ENCODE peak calls at places on chromosomes 5 and 9, in seven cellular contexts. One of them, this sample, is unnamed.

GRCh38 chr9:133058550-133059320 is 3.0 kb upstream of the CEL start:
- DNase-seq in lung: no peak
- DNase-seq in RWPE1: no peak
- DNase-seq in natural killer cell: no peak
- DNase-seq in HL-60: peak; percentile 65
- DNase-seq in astrocyte of the spinal cord: no peak
- DNase-seq in heart right ventricle: no peak
- DNase-seq in this sample: no peak

GRCh38 chr5:80127037-80127642 is 92.0 kb downstream of the THBS4 start:
- DNase-seq in natural killer cell: no peak
- DNase-seq in astrocyte of the spinal cord: no peak
- DNase-seq in lung: no peak
- DNase-seq in HL-60: peak; percentile 66
- DNase-seq in heart right ventricle: no peak
- DNase-seq in RWPE1: no peak
- DNase-seq in this sample: no peak

GRCh38 chr5:54764691-54765090 is 220.7 kb downstream of the ESM1 start:
- DNase-seq in heart right ventricle: no peak
- DNase-seq in astrocyte of the spinal cord: no peak
- DNase-seq in natural killer cell: no peak
- DNase-seq in lung: no peak
- DNase-seq in HL-60: no peak
- DNase-seq in RWPE1: no peak
- DNase-seq in this sample: no peak

GRCh38 chr9:110546411-110546871 is 33.1 kb downstream of the SVEP1 start:
- DNase-seq in heart right ventricle: peak; percentile 58
- DNase-seq in RWPE1: no peak
- DNase-seq in lung: no peak
- DNase-seq in astrocyte of the spinal cord: no peak
- DNase-seq in natural killer cell: no peak
- DNase-seq in HL-60: no peak
- DNase-seq in this sample: no peak

GRCh38 chr5:154479160-154479943 is 1.3 kb upstream of the HAND1 start:
- DNase-seq in lung: no peak
- DNase-seq in RWPE1: no peak
- DNase-seq in natural killer cell: no peak
- DNase-seq in heart right ventricle: no peak
- DNase-seq in HL-60: no peak
- DNase-seq in astrocyte of the spinal cord: no peak
- DNase-seq in this sample: no peak

GRCh38 chr5:39025456-39025855 is 48.7 kb downstream of the RICTOR start:
- DNase-seq in HL-60: peak; percentile 23
- DNase-seq in natural killer cell: no peak
- DNase-seq in RWPE1: no peak
- DNase-seq in astrocyte of the spinal cord: no peak
- DNase-seq in lung: no peak
- DNase-seq in heart right ventricle: no peak
- DNase-seq in this sample: no peak

GRCh38 chr5:6867712-6868111 is 154.5 kb downstream of the TENT4A start:
- DNase-seq in RWPE1: no peak
- DNase-seq in HL-60: no peak
- DNase-seq in lung: no peak
- DNase-seq in astrocyte of the spinal cord: no peak
- DNase-seq in heart right ventricle: no peak
- DNase-seq in natural killer cell: no peak
- DNase-seq in this sample: no peak

GRCh38 chr9:6842584-6842947 is 84.8 kb downstream of the KDM4C start:
- DNase-seq in HL-60: no peak
- DNase-seq in natural killer cell: no peak
- DNase-seq in RWPE1: no peak
- DNase-seq in lung: no peak
- DNase-seq in heart right ventricle: no peak
- DNase-seq in astrocyte of the spinal cord: peak; percentile 45
- DNase-seq in this sample: no peak

GRCh38 chr5:171770153-171770552 is 15.5 kb upstream of the SMIM23 start:
- DNase-seq in astrocyte of the spinal cord: no peak
- DNase-seq in natural killer cell: no peak
- DNase-seq in HL-60: peak; percentile 67
- DNase-seq in lung: no peak
- DNase-seq in heart right ventricle: no peak
- DNase-seq in RWPE1: no peak
- DNase-seq in this sample: no peak

GRCh38 chr5:119328753-119329602 is 26.8 kb upstream of the TNFAIP8 start:
- DNase-seq in HL-60: no peak
- DNase-seq in natural killer cell: peak; percentile 48
- DNase-seq in astrocyte of the spinal cord: peak; percentile 69
- DNase-seq in RWPE1: no peak
- DNase-seq in heart right ventricle: no peak
- DNase-seq in lung: no peak
- DNase-seq in this sample: no peak

GRCh38 chr5:135106610-135107009 is 72.6 kb upstream of the PITX1 start:
- DNase-seq in heart right ventricle: no peak
- DNase-seq in astrocyte of the spinal cord: no peak
- DNase-seq in RWPE1: peak; percentile 96
- DNase-seq in natural killer cell: no peak
- DNase-seq in HL-60: no peak
- DNase-seq in lung: no peak
- DNase-seq in this sample: no peak

GRCh38 chr9:88523056-88523455 is 11.9 kb upstream of the NXNL2 start:
- DNase-seq in lung: no peak
- DNase-seq in natural killer cell: no peak
- DNase-seq in HL-60: no peak
- DNase-seq in astrocyte of the spinal cord: no peak
- DNase-seq in heart right ventricle: no peak
- DNase-seq in RWPE1: peak; percentile 50
- DNase-seq in this sample: no peak

GRCh38 chr5:142977363-142978051 is 207.3 kb downstream of the ARHGAP26 start:
- DNase-seq in lung: no peak
- DNase-seq in RWPE1: peak; percentile 81
- DNase-seq in astrocyte of the spinal cord: peak; percentile 90
- DNase-seq in natural killer cell: peak; percentile 63
- DNase-seq in HL-60: peak; percentile 87
- DNase-seq in heart right ventricle: no peak
- DNase-seq in this sample: no peak

GRCh38 chr5:125478599-125478998 is 732.2 kb upstream of the ZNF608 start:
- DNase-seq in HL-60: no peak
- DNase-seq in lung: no peak
- DNase-seq in RWPE1: no peak
- DNase-seq in astrocyte of the spinal cord: no peak
- DNase-seq in natural killer cell: no peak
- DNase-seq in heart right ventricle: no peak
- DNase-seq in this sample: no peak

GRCh38 chr5:56494300-56494704 is 261.2 kb upstream of the ANKRD55 start:
- DNase-seq in HL-60: peak; percentile 3
- DNase-seq in heart right ventricle: peak; percentile 26
- DNase-seq in natural killer cell: no peak
- DNase-seq in RWPE1: no peak
- DNase-seq in lung: no peak
- DNase-seq in astrocyte of the spinal cord: no peak
- DNase-seq in this sample: no peak

GRCh38 chr5:157312492-157312891 is 46.6 kb downstream of the CYFIP2 start:
- DNase-seq in heart right ventricle: no peak
- DNase-seq in natural killer cell: peak; percentile 50
- DNase-seq in lung: peak; percentile 35
- DNase-seq in RWPE1: peak; percentile 88
- DNase-seq in HL-60: peak; percentile 45
- DNase-seq in astrocyte of the spinal cord: peak; percentile 67
- DNase-seq in this sample: no peak

GRCh38 chr9:128733256-128733655 is 9.3 kb upstream of the ZDHHC12 start:
- DNase-seq in astrocyte of the spinal cord: peak; percentile 87
- DNase-seq in HL-60: peak; percentile 91
- DNase-seq in heart right ventricle: peak; percentile 57
- DNase-seq in natural killer cell: no peak
- DNase-seq in RWPE1: peak; percentile 77
- DNase-seq in lung: peak; percentile 74
- DNase-seq in this sample: no peak

GRCh38 chr9:77215874-77216273 is 38.5 kb downstream of the VPS13A start:
- DNase-seq in lung: no peak
- DNase-seq in RWPE1: no peak
- DNase-seq in HL-60: no peak
- DNase-seq in astrocyte of the spinal cord: peak; percentile 19
- DNase-seq in natural killer cell: no peak
- DNase-seq in heart right ventricle: no peak
- DNase-seq in this sample: no peak

GRCh38 chr5:67842806-67843205 is 372.8 kb upstream of the PIK3R1 start:
- DNase-seq in natural killer cell: no peak
- DNase-seq in RWPE1: peak; percentile 46
- DNase-seq in astrocyte of the spinal cord: peak; percentile 19
- DNase-seq in HL-60: no peak
- DNase-seq in heart right ventricle: no peak
- DNase-seq in lung: no peak
- DNase-seq in this sample: no peak

DNA sequence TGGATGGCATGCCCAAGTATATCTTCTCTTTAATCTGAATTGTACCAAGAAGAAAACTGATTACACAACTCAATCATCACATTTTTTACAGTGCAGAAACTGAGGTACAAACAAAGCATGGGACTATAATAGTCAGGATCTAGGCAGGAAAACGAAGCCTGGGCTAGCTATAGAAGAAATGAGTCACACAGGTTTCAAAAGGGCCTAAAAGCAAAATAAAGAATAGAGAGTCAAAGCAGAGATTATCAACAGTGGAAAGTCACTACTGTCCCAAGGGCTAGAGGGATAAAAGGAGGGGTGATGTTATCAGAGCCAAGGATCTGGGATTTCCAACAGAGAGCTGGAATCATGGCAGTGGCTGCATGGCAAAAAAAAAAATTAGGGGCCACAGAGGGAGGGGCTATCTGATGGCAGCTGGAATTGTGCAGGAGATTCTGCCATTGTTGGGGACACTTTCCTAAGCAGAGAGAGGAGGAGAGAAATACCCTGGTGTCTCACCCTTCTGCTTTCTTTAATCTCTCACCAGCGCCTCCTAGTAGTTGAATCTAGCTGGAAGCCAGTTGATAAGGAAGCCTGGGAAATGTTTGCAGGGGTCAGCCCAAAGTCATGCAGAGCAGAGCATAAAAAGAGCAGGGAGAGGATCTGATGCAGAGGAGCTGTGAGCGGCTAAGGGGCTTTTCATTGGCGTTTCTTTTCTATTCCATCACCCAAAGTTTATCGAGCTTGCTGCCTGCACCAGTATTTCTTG is 343.2 kb downstream of the ACTL7B start:
- DNase-seq in natural killer cell: no peak
- DNase-seq in lung: no peak
- DNase-seq in astrocyte of the spinal cord: no peak
- DNase-seq in heart right ventricle: no peak
- DNase-seq in RWPE1: no peak
- DNase-seq in HL-60: no peak
- DNase-seq in this sample: no peak
- TF ChIP-seq CTCF in natural killer cell: no peak
- TF ChIP-seq CTCF in lung: no peak
- TF ChIP-seq CTCF in astrocyte of the spinal cord: no peak
- TF ChIP-seq CTCF in heart right ventricle: no peak
- TF ChIP-seq CTCF in RWPE1: no peak
- TF ChIP-seq CTCF in HL-60: no peak
- TF ChIP-seq CTCF in this sample: no peak

GRCh38 chr5:100898504-100899346 is 4.4 kb downstream of the ST8SIA4 start:
- DNase-seq in natural killer cell: no peak
- DNase-seq in HL-60: no peak
- DNase-seq in RWPE1: no peak
- DNase-seq in lung: no peak
- DNase-seq in heart right ventricle: no peak
- DNase-seq in astrocyte of the spinal cord: no peak
- DNase-seq in this sample: no peak

GRCh38 chr5:100901851-100902341 is 1.2 kb downstream of the ST8SIA4 start:
- DNase-seq in heart right ventricle: peak; percentile 66
- DNase-seq in astrocyte of the spinal cord: peak; percentile 52
- DNase-seq in RWPE1: no peak
- DNase-seq in natural killer cell: peak; percentile 57
- DNase-seq in HL-60: peak; percentile 83
- DNase-seq in lung: peak; percentile 54
- DNase-seq in this sample: no peak

GRCh38 chr5:100899675-100900074 is 3.4 kb downstream of the ST8SIA4 start:
- DNase-seq in RWPE1: no peak
- DNase-seq in HL-60: no peak
- DNase-seq in lung: no peak
- DNase-seq in heart right ventricle: no peak
- DNase-seq in natural killer cell: no peak
- DNase-seq in astrocyte of the spinal cord: no peak
- DNase-seq in this sample: no peak

GRCh38 chr5:100900796-100901731 is 2.0 kb downstream of the ST8SIA4 start:
- DNase-seq in RWPE1: peak; percentile 47
- DNase-seq in heart right ventricle: peak; percentile 76
- DNase-seq in natural killer cell: peak; percentile 86
- DNase-seq in HL-60: peak; percentile 88
- DNase-seq in lung: peak; percentile 77
- DNase-seq in astrocyte of the spinal cord: peak; percentile 67
- DNase-seq in this sample: peak; percentile 80

GRCh38 chr5:100900142-100900795 is 2.8 kb downstream of the ST8SIA4 start:
- DNase-seq in RWPE1: no peak
- DNase-seq in natural killer cell: no peak
- DNase-seq in heart right ventricle: peak; percentile 40
- DNase-seq in astrocyte of the spinal cord: peak; percentile 70
- DNase-seq in lung: peak; percentile 33
- DNase-seq in HL-60: peak; percentile 42
- DNase-seq in this sample: no peak
- TF ChIP-seq CTCF in RWPE1: no peak
- TF ChIP-seq CTCF in natural killer cell: peak; percentile 34
- TF ChIP-seq CTCF in heart right ventricle: peak; percentile 35
- TF ChIP-seq CTCF in astrocyte of the spinal cord: no peak
- TF ChIP-seq CTCF in lung: no peak
- TF ChIP-seq CTCF in HL-60: peak; percentile 1
- TF ChIP-seq CTCF in this sample: no peak

DNA sequence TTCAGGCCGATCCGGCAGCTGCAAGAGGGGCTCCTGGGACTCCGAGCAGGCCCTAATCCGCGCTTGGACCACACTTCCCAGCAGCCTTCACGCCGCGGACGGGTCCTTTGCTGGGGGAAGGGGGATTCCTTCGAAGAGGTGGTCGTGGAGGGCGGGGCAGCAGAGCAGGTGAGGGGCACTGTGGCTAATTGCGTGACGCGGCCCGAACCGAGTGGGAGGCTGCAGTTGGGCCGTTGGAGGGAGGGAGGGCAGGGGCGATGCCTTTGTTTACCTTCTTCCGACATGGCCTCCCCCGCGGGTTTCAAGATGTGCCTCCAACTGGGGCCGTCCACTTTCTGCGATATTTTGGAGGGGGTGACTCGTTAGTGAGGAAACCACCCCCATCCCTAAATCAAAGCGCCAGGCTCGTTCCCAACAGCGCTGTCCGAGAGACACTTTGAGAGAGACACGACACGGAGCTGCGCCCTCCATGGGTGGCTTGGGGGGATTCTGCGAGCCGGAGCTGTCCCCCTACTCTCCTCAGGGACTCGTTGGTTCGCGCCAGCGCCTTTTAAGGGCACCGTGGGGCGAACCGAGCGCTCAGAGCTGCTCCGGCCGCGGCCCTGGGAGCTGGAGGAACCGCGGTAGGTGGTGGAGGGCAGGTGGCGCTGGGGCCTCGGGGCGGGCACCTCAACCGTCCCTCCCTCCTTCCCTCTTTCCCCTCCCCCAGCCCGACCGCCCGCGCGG is at the start of gene FAM53C:
- DNase-seq in heart right ventricle: peak; percentile 92
- DNase-seq in lung: peak; percentile 92
- DNase-seq in astrocyte of the spinal cord: peak; percentile 95
- DNase-seq in natural killer cell: peak; percentile 95
- DNase-seq in HL-60: peak; percentile 81
- DNase-seq in RWPE1: peak; percentile 94
- DNase-seq in this sample: peak; percentile 97
- TF ChIP-seq CTCF in heart right ventricle: no peak
- TF ChIP-seq CTCF in lung: no peak
- TF ChIP-seq CTCF in astrocyte of the spinal cord: no peak
- TF ChIP-seq CTCF in natural killer cell: no peak
- TF ChIP-seq CTCF in HL-60: no peak
- TF ChIP-seq CTCF in RWPE1: no peak
- TF ChIP-seq CTCF in this sample: no peak

GRCh38 chr5:102765350-102765749 is 10.2 kb downstream of the PAM start:
- DNase-seq in RWPE1: no peak
- DNase-seq in lung: no peak
- DNase-seq in astrocyte of the spinal cord: no peak
- DNase-seq in natural killer cell: no peak
- DNase-seq in HL-60: no peak
- DNase-seq in heart right ventricle: no peak
- DNase-seq in this sample: no peak
- TF ChIP-seq CTCF in RWPE1: no peak
- TF ChIP-seq CTCF in lung: no peak
- TF ChIP-seq CTCF in astrocyte of the spinal cord: no peak
- TF ChIP-seq CTCF in natural killer cell: no peak
- TF ChIP-seq CTCF in HL-60: no peak
- TF ChIP-seq CTCF in heart right ventricle: no peak
- TF ChIP-seq CTCF in this sample: no peak

This sample was measured in activated B cell treated with CpG ODN at 0.5 μM for 24 hours.